ENCODE peak calls at places on chromosomes 6 and 20, in six cellular contexts. W is neuronal stem cell, Z is H1, S is IMR-90, V is H9, G is mesenchymal stem cell. F is an unnamed sample.

GRCh38 chr6:12001706-12002070 is 10.4 kb upstream of the HIVEP1 start:
- DNase-seq in W (no peak), Z (no peak), S (no peak), V (no peak), G (no peak), F (no peak)

GRCh38 chr20:8693709-8694108 is 375.2 kb upstream of the PLCB4 start:
- DNase-seq in W (no peak), Z (no peak), S (peak), V (no peak), G (peak), F (peak)

GRCh38 chr20:32110727-32111126 is 1.2 kb downstream of the TM9SF4 start:
- DNase-seq in W (no peak), Z (no peak), S (no peak), V (no peak), G (no peak), F (no peak)

GRCh38 chr6:100446115-100446921 is 18.4 kb downstream of the SIM1 start:
- DNase-seq in W (peak), Z (no peak), S (no peak), V (peak), G (peak), F (no peak)

GRCh38 chr6:37547564-37548061 is 47.9 kb upstream of the CCDC167 start:
- DNase-seq in W (no peak), Z (no peak), S (peak), V (no peak), G (no peak), F (no peak)

GRCh38 chr6:150238294-150238693 is 95.5 kb downstream of the PPP1R14C start:
- DNase-seq in W (no peak), Z (no peak), S (peak), V (no peak), G (no peak), F (no peak)

GRCh38 chr20:44810061-44810390 is 320 bp downstream of the RIMS4 start:
- DNase-seq in W (no peak), Z (no peak), S (no peak), V (no peak), G (no peak), F (no peak)

GRCh38 chr20:13186043-13186774 is 34.9 kb upstream of the ISM1 start:
- DNase-seq in W (no peak), Z (no peak), S (no peak), V (no peak), G (no peak), F (no peak)

GRCh38 chr6:10713962-10714361 is 8.9 kb upstream of the TMEM14C start:
- DNase-seq in W (no peak), Z (no peak), S (no peak), V (no peak), G (no peak), F (no peak)

GRCh38 chr6:144993870-144994269 is 708.7 kb downstream of the UTRN start:
- DNase-seq in W (no peak), Z (no peak), S (peak), V (no peak), G (no peak), F (no peak)

GRCh38 chr6:39280247-39280731 is 33.9 kb downstream of the KCNK17 start:
- DNase-seq in W (no peak), Z (no peak), S (no peak), V (no peak), G (no peak), F (no peak)

GRCh38 chr6:45786243-45786795 is 229.3 kb downstream of the CLIC5 start:
- DNase-seq in W (peak), Z (no peak), S (no peak), V (no peak), G (no peak), F (no peak)
- H4K91ac ChIP-seq in W (no peak), Z (no peak), S (no peak), V (no peak), G (no peak), F (no peak)

DNA sequence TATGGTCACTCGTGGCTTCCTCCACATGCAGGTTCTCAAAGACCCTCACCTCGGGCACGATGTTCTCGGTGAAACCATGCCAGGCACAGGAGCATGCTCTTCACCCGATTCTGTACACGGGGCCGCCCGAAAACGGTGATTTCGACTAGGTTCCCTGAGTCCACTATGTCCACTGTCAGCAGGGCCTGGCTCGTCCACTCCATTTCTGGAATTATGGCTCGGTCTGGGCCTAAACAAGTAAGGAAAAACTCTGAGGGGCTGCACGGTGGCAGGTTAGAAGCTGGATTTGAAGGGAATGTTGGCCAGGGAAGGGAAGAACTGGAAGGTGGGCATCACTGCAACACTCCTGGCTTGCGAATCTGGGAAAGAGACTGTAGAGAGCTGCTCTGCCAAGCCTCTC is 540 bp downstream of the OOEP start:
- DNase-seq in W (no peak), Z (no peak), S (no peak), V (no peak), G (no peak), F (no peak)
- H4K91ac ChIP-seq in W (no peak), Z (no peak), S (no peak), V (no peak), G (no peak), F (no peak)

GRCh38 chr6:117156701-117157100 is 108.7 kb upstream of the VGLL2 start:
- DNase-seq in W (peak), Z (no peak), S (no peak), V (no peak), G (no peak), F (no peak)

DNA sequence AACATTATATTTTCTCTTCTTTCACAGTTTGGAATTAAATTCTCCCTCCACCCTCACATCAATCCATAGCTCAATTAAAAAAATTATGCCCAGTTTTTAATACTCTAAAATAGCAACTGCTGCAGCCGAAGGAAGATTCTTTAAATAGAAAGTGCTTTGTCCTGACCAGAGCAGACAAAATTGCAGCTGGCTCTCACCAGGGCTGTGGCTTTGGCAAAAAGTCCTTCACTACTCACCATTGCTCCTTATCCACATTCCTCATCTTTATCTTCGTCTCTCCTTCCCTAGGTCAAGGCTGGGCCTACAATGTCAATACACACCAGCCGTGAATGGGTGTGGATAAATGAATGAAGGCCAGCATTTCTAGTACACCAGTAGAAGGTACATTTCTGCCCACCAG is 107.9 kb upstream of the VGLL2 start:
- DNase-seq in W (no peak), Z (no peak), S (no peak), V (no peak), G (no peak), F (no peak)
- H4K91ac ChIP-seq in W (no peak), Z (no peak), S (no peak), V (no peak), G (no peak), F (no peak)

GRCh38 chr6:53065266-53066058 is at the start of gene FBXO9:
- DNase-seq in W (peak), Z (no peak), S (no peak), V (peak), G (peak), F (peak)

GRCh38 chr6:53067799-53068442 is 2.7 kb downstream of the FBXO9 start:
- DNase-seq in W (no peak), Z (no peak), S (no peak), V (no peak), G (peak), F (peak)

GRCh38 chr6:53066059-53066406 is 829 bp downstream of the FBXO9 start:
- DNase-seq in W (no peak), Z (no peak), S (peak), V (no peak), G (peak), F (peak)

GRCh38 chr6:53066874-53067273 is 1.7 kb downstream of the FBXO9 start:
- DNase-seq in W (no peak), Z (no peak), S (no peak), V (no peak), G (no peak), F (no peak)

DNA sequence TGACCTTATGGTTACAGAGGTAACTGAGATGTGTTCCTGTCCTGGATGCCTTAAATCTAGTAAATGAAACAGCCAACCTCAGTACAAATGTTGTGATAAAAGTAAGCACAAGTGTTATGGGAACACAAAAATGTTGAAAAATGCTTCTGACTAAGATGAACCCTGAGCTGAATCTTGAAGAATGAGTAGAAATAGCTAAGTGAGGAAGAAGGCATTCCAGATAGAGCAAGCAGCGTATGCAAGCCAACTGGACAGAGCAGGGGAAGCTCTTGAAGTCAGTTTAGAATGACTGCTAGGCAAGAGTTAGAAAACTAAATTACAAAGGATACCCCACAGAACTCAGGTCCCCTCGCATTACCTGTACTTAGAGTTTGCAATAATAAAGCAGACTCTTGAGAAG is 2.1 kb downstream of the FBXO9 start:
- DNase-seq in W (no peak), Z (no peak), S (peak), V (no peak), G (peak), F (peak)
- H4K91ac ChIP-seq in W (no peak), Z (no peak), S (no peak), V (no peak), G (no peak), F (no peak)

GRCh38 chr6:105607624-105608392 is 204.9 kb upstream of the PREP start:
- DNase-seq in W (no peak), Z (no peak), S (peak), V (no peak), G (no peak), F (no peak)

GRCh38 chr6:105606871-105607421 is 204.1 kb upstream of the PREP start:
- DNase-seq in W (no peak), Z (no peak), S (no peak), V (no peak), G (no peak), F (peak)

GRCh38 chr6:105603779-105604592 is 201.1 kb upstream of the PREP start:
- DNase-seq in W (no peak), Z (no peak), S (peak), V (no peak), G (peak), F (no peak)

GRCh38 chr6:105601541-105602174 is 198.8 kb upstream of the PREP start:
- DNase-seq in W (no peak), Z (no peak), S (peak), V (no peak), G (peak), F (peak)

GRCh38 chr6:105604593-105604905 is 201.7 kb upstream of the PREP start:
- DNase-seq in W (no peak), Z (no peak), S (no peak), V (no peak), G (no peak), F (no peak)
- H4K91ac ChIP-seq in W (no peak), Z (no peak), S (peak), V (no peak), G (no peak), F (no peak)

GRCh38 chr6:118146584-118146983 is 239.5 kb downstream of the SLC35F1 start:
- DNase-seq in W (no peak), Z (no peak), S (no peak), V (no peak), G (no peak), F (no peak)
- H4K91ac ChIP-seq in W (no peak), Z (no peak), S (no peak), V (no peak), G (no peak), F (no peak)

GRCh38 chr6:15305496-15305895 is 59.6 kb downstream of the JARID2 start:
- DNase-seq in W (no peak), Z (no peak), S (no peak), V (no peak), G (no peak), F (no peak)

GRCh38 chr6:15304337-15305078 is 58.6 kb downstream of the JARID2 start:
- DNase-seq in W (no peak), Z (no peak), S (no peak), V (no peak), G (no peak), F (no peak)

GRCh38 chr6:15301179-15302006 is 55.5 kb downstream of the JARID2 start:
- DNase-seq in W (no peak), Z (no peak), S (no peak), V (no peak), G (no peak), F (no peak)

GRCh38 chr6:15303920-15304291 is 58.0 kb downstream of the JARID2 start:
- DNase-seq in W (no peak), Z (no peak), S (no peak), V (no peak), G (no peak), F (no peak)

GRCh38 chr6:15303162-15303919 is 57.5 kb downstream of the JARID2 start:
- DNase-seq in W (no peak), Z (no peak), S (no peak), V (no peak), G (no peak), F (peak)
- H4K91ac ChIP-seq in W (no peak), Z (no peak), S (no peak), V (no peak), G (no peak), F (no peak)